ENCODE peak calls at places on chromosome X, in eight cellular contexts. J is astrocyte, O is upper lobe of right lung, T is thyroid gland, Y is neural progenitor cell, P is right lobe of liver, W is transverse colon, H is keratinocyte. V is an unnamed sample. For H3K36me3, the result is how much of the 10 kb centered on the place peaks cover.

GRCh38 chrX:11533211-11533651 is 132.5 kb downstream of the ARHGAP6 start:
- DNase-seq in J (peak), O (no peak), T (no peak), Y (peak), P (no peak), W (no peak), H (peak), V (peak)

GRCh38 chrX:37599735-37600134 is 28.3 kb downstream of the LANCL3 start:
- DNase-seq in J (no peak), O (no peak), T (peak), Y (no peak), P (no peak), W (no peak), H (no peak), V (no peak)

GRCh38 chrX:92232182-92232581 is 453.0 kb downstream of the PCDH11X start:
- DNase-seq in J (no peak), O (no peak), T (no peak), Y (peak), P (no peak), W (no peak), H (no peak), V (peak)

GRCh38 chrX:151814767-151815166 is 80.2 kb downstream of the CNGA2 start:
- DNase-seq in J (no peak), O (no peak), T (no peak), Y (no peak), P (no peak), W (no peak), H (no peak), V (no peak)

GRCh38 chrX:69388526-69388925 is 115.6 kb upstream of the NALF2 start:
- DNase-seq in J (no peak), O (no peak), T (peak), Y (no peak), P (no peak), W (no peak), H (no peak), V (no peak)

GRCh38 chrX:80812176-80812575 is 2.5 kb upstream of the BRWD3 start:
- DNase-seq in J (peak), O (no peak), T (peak), Y (peak), P (no peak), W (peak), H (no peak), V (peak)

GRCh38 chrX:12383196-12383595 is 244.9 kb downstream of the FRMPD4 start:
- DNase-seq in J (no peak), O (no peak), T (no peak), Y (peak), P (no peak), W (no peak), H (no peak), V (no peak)

GRCh38 chrX:10597871-10598270 is 22.5 kb downstream of the MID1 start:
- DNase-seq in J (no peak), O (no peak), T (peak), Y (peak), P (no peak), W (no peak), H (no peak), V (peak)

GRCh38 chrX:150926791-150927190 is 28.3 kb upstream of the CD99L2 start:
- DNase-seq in J (no peak), O (no peak), T (no peak), Y (no peak), P (no peak), W (no peak), H (no peak), V (no peak)

GRCh38 chrX:110086916-110087484 is 84.1 kb downstream of the TMEM164 start:
- DNase-seq in J (peak), O (no peak), T (no peak), Y (peak), P (no peak), W (no peak), H (peak), V (peak)

GRCh38 chrX:134026732-134027311 is 41.4 kb upstream of the GPC3 start:
- DNase-seq in J (peak), O (no peak), T (peak), Y (peak), P (no peak), W (peak), H (no peak), V (peak)

GRCh38 chrX:47080215-47080914 is 2.1 kb downstream of the RGN start:
- DNase-seq in J (no peak), O (no peak), T (no peak), Y (no peak), P (peak), W (no peak), H (no peak), V (no peak)

GRCh38 chrX:8183281-8183680 is 12.2 kb upstream of the VCX2 start:
- DNase-seq in J (peak), O (no peak), T (no peak), Y (no peak), P (no peak), W (no peak), H (no peak), V (no peak)

GRCh38 chrX:103517246-103517645 is 2.0 kb downstream of the RAB40A start:
- DNase-seq in J (peak), O (no peak), T (no peak), Y (no peak), P (no peak), W (no peak), H (no peak), V (no peak)

GRCh38 chrX:113260474-113260873 is 419.8 kb upstream of the AMOT start:
- DNase-seq in J (no peak), O (no peak), T (no peak), Y (peak), P (no peak), W (no peak), H (no peak), V (peak)

GRCh38 chrX:51182545-51182944 is 150.1 kb upstream of the NUDT10 start:
- DNase-seq in J (no peak), O (no peak), T (no peak), Y (peak), P (no peak), W (no peak), H (no peak), V (peak)

GRCh38 chrX:1450381-1451161 is 2.1 kb downstream of the ASMTL start:
- DNase-seq in J (no peak), O (peak), T (no peak), Y (no peak), P (no peak), W (no peak), H (no peak), V (no peak)

GRCh38 chrX:131812847-131813825 is 210.0 kb upstream of the STK26 start:
- DNase-seq in J (peak), O (no peak), T (no peak), Y (no peak), P (peak), W (peak), H (no peak), V (no peak)

GRCh38 chrX:136049608-136050007 is 64.4 kb downstream of the SLC9A6 start:
- DNase-seq in J (no peak), O (no peak), T (no peak), Y (no peak), P (no peak), W (no peak), H (no peak), V (no peak)

GRCh38 chrX:13257223-13258051 is 62.4 kb downstream of the ATXN3L start:
- DNase-seq in J (no peak), O (no peak), T (no peak), Y (no peak), P (no peak), W (no peak), H (no peak), V (no peak)

GRCh38 chrX:135060697-135061096 is 8.8 kb upstream of the RTL8A start:
- DNase-seq in J (no peak), O (no peak), T (no peak), Y (no peak), P (no peak), W (no peak), H (no peak), V (no peak)

GRCh38 chrX:30992381-30992904 is 79.4 kb downstream of the FTHL17 start:
- DNase-seq in J (peak), O (no peak), T (no peak), Y (no peak), P (no peak), W (no peak), H (no peak), V (peak)
- H3K27ac ChIP-seq in J (no peak), O (no peak), T (no peak), Y (no peak), P (no peak), W (no peak), H (no peak), V (peak)

GRCh38 chrX:70769659-70770232 is 138.8 kb downstream of the TEX11 start:
- DNase-seq in J (no peak), O (no peak), T (no peak), Y (no peak), P (no peak), W (no peak), H (no peak), V (no peak)
- TF ChIP-seq CTCF in J (peak), O (peak), T (peak), Y (peak), P (peak), W (no peak), H (no peak), V (peak)

GRCh38 chrX:35622601-35623000 is 175.5 kb upstream of the MAGEB16 start:
- DNase-seq in J (no peak), O (no peak), T (no peak), Y (no peak), P (no peak), W (no peak), H (no peak), V (no peak)
- H3K36me3 ChIP-seq in J (under half), O (under half), T (under half), Y (under half), P (under half), W (under half), H (under half), V (under half)

GRCh38 chrX:3263681-3264126 is 82.7 kb downstream of the MXRA5 start:
- DNase-seq in J (peak), O (no peak), T (no peak), Y (no peak), P (no peak), W (no peak), H (no peak), V (no peak)

GRCh38 chrX:3257471-3257870 is 89.0 kb downstream of the MXRA5 start:
- DNase-seq in J (peak), O (no peak), T (no peak), Y (no peak), P (no peak), W (no peak), H (no peak), V (no peak)

GRCh38 chrX:3268804-3269203 is 77.6 kb downstream of the MXRA5 start:
- DNase-seq in J (peak), O (no peak), T (no peak), Y (no peak), P (no peak), W (no peak), H (peak), V (no peak)

GRCh38 chrX:3262906-3263305 is 83.5 kb downstream of the MXRA5 start:
- DNase-seq in J (peak), O (no peak), T (no peak), Y (no peak), P (no peak), W (no peak), H (peak), V (no peak)
- H3K27ac ChIP-seq in J (peak), O (no peak), T (no peak), Y (no peak), P (no peak), W (no peak), H (peak), V (no peak)

V was measured in cardiac muscle cell.